ENCODE peak calls at places on chromosomes 6 and 20, in six cellular contexts. C is pancreas, Z is MM.1S, F is colonic mucosa, N is GM23248, V is SJSA1. S is an unnamed sample.

GRCh38 chr6:18237167-18237566 is 27.2 kb downstream of the DEK start:
- DNase-seq in C (no peak), Z (no peak), F (no peak), N (no peak), V (no peak), S (no peak)

GRCh38 chr6:65072500-65072899 is 634.5 kb downstream of the EYS start:
- DNase-seq in C (no peak), Z (no peak), F (no peak), N (no peak), V (no peak), S (no peak)

GRCh38 chr6:67131827-67132226 is 1424.8 kb upstream of the EYS start:
- DNase-seq in C (no peak), Z (no peak), F (no peak), N (no peak), V (no peak), S (peak)

GRCh38 chr6:147906361-147906760 is 397.9 kb downstream of the SAMD5 start:
- DNase-seq in C (no peak), Z (no peak), F (no peak), N (no peak), V (no peak), S (no peak)

GRCh38 chr6:77106992-77107391 is 356.3 kb downstream of the HTR1B start:
- DNase-seq in C (no peak), Z (peak), F (no peak), N (peak), V (no peak), S (no peak)

GRCh38 chr6:169839898-169840631 is 88.6 kb downstream of the ERMARD start:
- DNase-seq in C (no peak), Z (no peak), F (peak), N (no peak), V (peak), S (no peak)

GRCh38 chr6:96899019-96899418 is 1.3 kb upstream of the NDUFAF4 start:
- DNase-seq in C (no peak), Z (peak), F (peak), N (peak), V (no peak), S (no peak)

GRCh38 chr6:47181681-47182080 is 128.0 kb downstream of the TNFRSF21 start:
- DNase-seq in C (no peak), Z (no peak), F (no peak), N (no peak), V (no peak), S (no peak)

GRCh38 chr6:20024316-20024673 is 187.1 kb downstream of the ID4 start:
- DNase-seq in C (no peak), Z (no peak), F (no peak), N (no peak), V (no peak), S (no peak)

GRCh38 chr6:64034840-64035656 is 399.4 kb downstream of the PHF3 start:
- DNase-seq in C (no peak), Z (no peak), F (no peak), N (peak), V (no peak), S (no peak)

GRCh38 chr6:119881416-119881815 is 531.9 kb upstream of the MAN1A1 start:
- DNase-seq in C (no peak), Z (no peak), F (no peak), N (peak), V (no peak), S (no peak)

GRCh38 chr6:107132330-107132954 is 17.1 kb upstream of the BEND3 start:
- DNase-seq in C (peak), Z (peak), F (no peak), N (peak), V (no peak), S (no peak)

GRCh38 chr6:134310206-134310605 is 7.7 kb downstream of the SGK1 start:
- DNase-seq in C (no peak), Z (no peak), F (no peak), N (peak), V (no peak), S (no peak)

GRCh38 chr6:32906539-32906938 is 34.3 kb downstream of the HLA-DMB start:
- DNase-seq in C (no peak), Z (no peak), F (no peak), N (peak), V (no peak), S (no peak)

GRCh38 chr6:7042654-7043545 is 64.9 kb upstream of the RREB1 start:
- DNase-seq in C (no peak), Z (no peak), F (peak), N (no peak), V (no peak), S (no peak)

GRCh38 chr6:47414517-47415167 is 62.9 kb upstream of the CD2AP start:
- DNase-seq in C (no peak), Z (peak), F (no peak), N (peak), V (peak), S (no peak)

GRCh38 chr20:4613718-4614620 is 107.7 kb upstream of the PRND start:
- DNase-seq in C (peak), Z (peak), F (peak), N (peak), V (peak), S (peak)

GRCh38 chr6:84728602-84729001 is 35.8 kb downstream of the TBX18 start:
- DNase-seq in C (no peak), Z (no peak), F (no peak), N (peak), V (no peak), S (no peak)

GRCh38 chr6:31821301-31822037 is 6.1 kb upstream of the HSPA1B start:
- DNase-seq in C (peak), Z (peak), F (peak), N (peak), V (peak), S (peak)

GRCh38 chr20:48157970-48158369 is 372.7 kb upstream of the SULF2 start:
- DNase-seq in C (no peak), Z (no peak), F (no peak), N (no peak), V (no peak), S (peak)

GRCh38 chr6:1348675-1349074 is 36.8 kb downstream of the FOXQ1 start:
- DNase-seq in C (no peak), Z (no peak), F (no peak), N (peak), V (peak), S (no peak)

GRCh38 chr20:3405696-3406358 is 1.6 kb downstream of the DNAAF9 start:
- DNase-seq in C (no peak), Z (no peak), F (no peak), N (no peak), V (no peak), S (no peak)
- H3K27ac ChIP-seq in C (peak), Z (no peak), F (peak), N (peak), V (no peak), S (no peak)

GRCh38 chr20:40983898-40984297 is 44.7 kb upstream of the TOP1 start:
- DNase-seq in C (no peak), Z (no peak), F (no peak), N (no peak), V (no peak), S (no peak)

GRCh38 chr20:40986774-40987173 is 41.8 kb upstream of the TOP1 start:
- DNase-seq in C (no peak), Z (peak), F (no peak), N (no peak), V (no peak), S (no peak)

GRCh38 chr20:40982415-40983145 is 46.0 kb upstream of the TOP1 start:
- DNase-seq in C (no peak), Z (peak), F (no peak), N (no peak), V (no peak), S (no peak)

GRCh38 chr20:40980828-40981310 is 47.8 kb upstream of the TOP1 start:
- DNase-seq in C (no peak), Z (no peak), F (no peak), N (no peak), V (no peak), S (no peak)

DNA sequence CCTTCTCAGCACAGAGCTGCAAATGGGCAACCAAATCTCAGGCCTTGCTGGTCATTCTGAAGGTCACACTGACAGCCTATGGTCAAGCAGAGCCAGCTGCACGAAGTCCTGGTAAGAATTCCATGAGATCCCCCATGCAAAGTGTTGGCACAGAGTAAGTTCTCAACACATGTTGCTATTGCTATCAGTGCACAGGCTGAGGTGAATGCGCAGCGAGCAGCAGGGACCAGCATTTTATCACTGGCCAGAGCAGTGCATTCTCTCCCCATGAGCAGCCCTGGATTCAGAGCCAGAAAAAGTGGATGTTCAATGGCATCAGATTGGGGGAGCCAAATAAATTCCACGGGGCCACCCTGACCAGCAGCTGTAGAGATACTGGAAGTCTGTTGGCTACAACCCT is 44.1 kb upstream of the TOP1 start:
- DNase-seq in C (no peak), Z (no peak), F (no peak), N (no peak), V (no peak), S (no peak)
- H3K4me3 ChIP-seq in C (no peak), Z (no peak), F (no peak), N (no peak), V (no peak), S (no peak)

GRCh38 chr6:12570461-12571030 is 146.0 kb upstream of the PHACTR1 start:
- DNase-seq in C (no peak), Z (no peak), F (no peak), N (peak), V (no peak), S (no peak)

GRCh38 chr6:12569646-12570045 is 146.9 kb upstream of the PHACTR1 start:
- DNase-seq in C (no peak), Z (no peak), F (no peak), N (no peak), V (no peak), S (no peak)

GRCh38 chr6:12567682-12568081 is 148.9 kb upstream of the PHACTR1 start:
- DNase-seq in C (no peak), Z (no peak), F (no peak), N (no peak), V (no peak), S (no peak)

GRCh38 chr6:12566618-12567123 is 149.9 kb upstream of the PHACTR1 start:
- DNase-seq in C (no peak), Z (no peak), F (no peak), N (no peak), V (no peak), S (no peak)
- H3K27ac ChIP-seq in C (no peak), Z (no peak), F (no peak), N (no peak), V (no peak), S (no peak)

GRCh38 chr6:141513830-141514229 is 618.9 kb upstream of the GJE1 start:
- DNase-seq in C (no peak), Z (peak), F (no peak), N (peak), V (no peak), S (no peak)
- H3K4me3 ChIP-seq in C (no peak), Z (peak), F (no peak), N (peak), V (no peak), S (no peak)

GRCh38 chr6:5892669-5893068 is 114.1 kb downstream of the NRN1 start:
- DNase-seq in C (no peak), Z (no peak), F (no peak), N (no peak), V (no peak), S (no peak)
- H3K27ac ChIP-seq in C (peak), Z (no peak), F (no peak), N (peak), V (no peak), S (no peak)

GRCh38 chr6:81752084-81752968 is at the start of gene TENT5A:
- DNase-seq in C (peak), Z (peak), F (peak), N (peak), V (peak), S (peak)

GRCh38 chr6:81751388-81752083 is 945 bp downstream of the TENT5A start:
- DNase-seq in C (peak), Z (no peak), F (peak), N (peak), V (peak), S (peak)

GRCh38 chr6:81749704-81750103 is 2.8 kb downstream of the TENT5A start:
- DNase-seq in C (no peak), Z (no peak), F (no peak), N (peak), V (no peak), S (no peak)

GRCh38 chr6:81750201-81750600 is 2.3 kb downstream of the TENT5A start:
- DNase-seq in C (no peak), Z (no peak), F (no peak), N (peak), V (no peak), S (no peak)

DNA sequence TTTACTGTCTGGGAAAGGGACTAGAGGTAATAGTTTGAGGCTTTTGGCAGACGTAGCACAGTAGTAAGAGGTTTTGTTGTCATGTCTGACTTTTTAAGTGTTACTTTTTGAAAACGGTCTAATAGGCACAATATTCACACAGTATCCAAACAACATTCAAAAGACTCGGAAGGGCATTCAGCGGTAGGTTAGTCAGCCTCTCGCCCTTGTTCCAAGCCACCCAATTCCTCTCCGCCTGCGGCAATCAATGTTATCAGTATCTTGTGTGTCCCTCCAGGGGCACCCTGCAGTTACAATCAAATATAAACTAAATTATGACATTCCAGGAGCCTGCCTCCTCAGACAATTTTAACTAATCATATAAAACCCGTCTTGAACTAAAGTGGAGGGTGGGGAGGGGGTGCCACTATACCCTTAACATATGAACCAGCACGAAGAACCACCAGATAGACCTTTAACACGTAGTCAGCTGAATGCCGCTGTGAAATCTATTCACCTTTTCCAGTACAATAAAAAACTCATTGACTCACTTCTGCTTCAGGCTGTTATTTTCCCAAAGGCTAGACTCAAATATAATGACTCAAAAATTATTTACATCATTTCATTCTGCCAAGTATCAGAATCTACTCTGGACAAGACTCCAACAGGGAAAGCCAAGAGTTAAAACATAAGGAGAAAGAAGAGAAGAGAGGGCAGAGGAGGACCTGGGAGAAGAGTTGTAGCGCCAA is 1.7 kb downstream of the TENT5A start:
- DNase-seq in C (no peak), Z (no peak), F (no peak), N (peak), V (no peak), S (no peak)
- H3K4me3 ChIP-seq in C (peak), Z (peak), F (peak), N (peak), V (peak), S (peak)

GRCh38 chr6:35046098-35046497 is 95.0 kb downstream of the TCP11 start:
- DNase-seq in C (no peak), Z (no peak), F (no peak), N (no peak), V (no peak), S (no peak)

GRCh38 chr6:35048031-35048613 is 93.0 kb downstream of the TCP11 start:
- DNase-seq in C (no peak), Z (no peak), F (no peak), N (peak), V (no peak), S (no peak)

GRCh38 chr6:35048631-35049083 is 92.5 kb downstream of the TCP11 start:
- DNase-seq in C (no peak), Z (peak), F (peak), N (peak), V (no peak), S (no peak)

GRCh38 chr6:35046862-35047261 is 94.3 kb downstream of the TCP11 start:
- DNase-seq in C (no peak), Z (no peak), F (no peak), N (peak), V (no peak), S (no peak)

GRCh38 chr6:35047265-35048011 is 93.7 kb downstream of the TCP11 start:
- DNase-seq in C (no peak), Z (peak), F (no peak), N (peak), V (no peak), S (no peak)
- H3K27ac ChIP-seq in C (peak), Z (no peak), F (peak), N (peak), V (no peak), S (peak)

GRCh38 chr20:6786548-6786947 is 19.1 kb downstream of the BMP2 start:
- DNase-seq in C (no peak), Z (no peak), F (no peak), N (no peak), V (no peak), S (no peak)

GRCh38 chr20:6780414-6780813 is 12.9 kb downstream of the BMP2 start:
- DNase-seq in C (no peak), Z (no peak), F (peak), N (no peak), V (no peak), S (no peak)

GRCh38 chr20:6784767-6785166 is 17.3 kb downstream of the BMP2 start:
- DNase-seq in C (no peak), Z (no peak), F (peak), N (no peak), V (no peak), S (no peak)

GRCh38 chr20:6783752-6784725 is 16.6 kb downstream of the BMP2 start:
- DNase-seq in C (no peak), Z (no peak), F (peak), N (peak), V (no peak), S (no peak)
- H3K4me3 ChIP-seq in C (no peak), Z (no peak), F (no peak), N (peak), V (no peak), S (no peak)

DNA sequence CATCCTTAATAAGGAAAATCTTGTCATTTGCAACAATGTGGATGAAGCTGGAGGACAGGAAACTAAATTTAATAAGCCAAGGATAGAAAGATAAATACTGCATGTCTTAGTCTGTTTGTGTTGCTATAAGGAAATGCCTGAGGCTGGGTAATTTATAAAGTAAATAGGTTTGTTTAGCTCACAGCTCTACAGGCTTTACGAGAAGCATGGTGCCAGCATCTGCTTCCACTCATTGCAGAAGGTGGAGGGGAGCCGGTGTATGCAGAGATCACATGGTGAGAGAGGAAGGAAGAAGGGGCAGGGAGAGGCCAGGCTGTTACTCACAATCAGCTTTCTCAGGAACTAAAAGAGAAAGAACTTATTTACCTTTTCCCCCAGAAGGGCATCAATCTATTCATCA is 118.9 kb upstream of the SMLR1 start:
- DNase-seq in C (no peak), Z (no peak), F (no peak), N (no peak), V (peak), S (no peak)
- H3K27ac ChIP-seq in C (no peak), Z (no peak), F (no peak), N (no peak), V (no peak), S (no peak)

DNA sequence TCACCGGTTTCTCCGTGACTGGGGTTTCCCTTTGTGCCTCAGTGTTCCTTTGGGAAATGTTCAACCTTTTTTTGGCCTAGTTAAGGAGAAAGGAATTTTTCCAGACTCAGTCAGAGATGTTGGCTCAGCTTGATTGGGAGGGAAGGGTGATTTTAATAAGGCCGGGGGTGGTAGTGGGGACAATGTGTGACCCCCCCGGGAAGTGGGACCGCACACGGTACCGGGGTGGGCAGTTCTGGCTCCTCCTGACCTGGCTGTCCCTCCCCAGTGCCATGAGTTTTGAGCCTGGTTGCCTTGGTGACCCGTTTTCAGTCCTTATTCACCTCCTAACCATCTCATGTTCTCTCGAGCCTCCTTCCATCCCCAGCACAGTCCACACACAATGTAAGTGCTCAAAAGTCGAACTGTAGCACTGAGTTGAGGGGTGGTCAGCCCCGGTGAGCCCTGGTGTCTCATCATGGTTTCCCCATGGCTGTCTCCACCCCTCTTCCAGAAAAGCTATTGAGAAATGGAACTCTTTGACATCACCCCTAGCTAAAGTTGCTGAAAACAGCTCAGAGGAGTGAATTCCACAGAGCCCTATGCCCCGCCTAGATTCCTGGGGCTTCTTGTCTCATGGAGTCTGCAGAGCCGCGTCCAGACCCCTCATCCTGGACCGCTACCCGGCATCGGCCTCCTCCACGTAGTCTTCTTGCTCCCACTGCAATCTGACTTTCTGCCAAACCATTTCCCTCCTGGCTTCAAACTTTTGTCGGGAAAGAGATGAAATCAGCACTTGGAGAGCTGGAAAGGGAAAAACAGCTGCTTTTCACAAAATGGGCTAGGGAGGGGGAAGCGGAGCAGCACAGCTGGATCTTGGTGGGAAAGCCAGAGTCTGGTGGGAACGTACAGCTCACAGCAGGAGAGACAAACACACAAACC is 132.4 kb downstream of the SNX5 start:
- DNase-seq in C (no peak), Z (no peak), F (no peak), N (peak), V (no peak), S (peak)
- H3K4me3 ChIP-seq in C (no peak), Z (no peak), F (no peak), N (peak), V (no peak), S (no peak)